ENCODE peak calls at places on chromosome 6, in seven cellular contexts. One of them, this sample, is unnamed.

GRCh38 chr6:26270121-26270861 is 94.7 kb upstream of the BTN3A2 start:
- DNase-seq in fibroblast of lung: no peak
- DNase-seq in hypothalamus: no peak
- DNase-seq in kidney glomerular epithelial cell: no peak
- DNase-seq in stimulated activated CD4-positive, alpha-beta T cell treated with anti-CD3 and anti-CD28 coated beads, Interleukin-4, amount 100 ng/mL, for 1 hour: no peak
- DNase-seq in NCI-H1417: peak
- DNase-seq in HCT116: no peak
- DNase-seq in this sample: peak

GRCh38 chr6:158589371-158589770 is 29.5 kb downstream of the TMEM181 start:
- DNase-seq in fibroblast of lung: no peak
- DNase-seq in hypothalamus: no peak
- DNase-seq in kidney glomerular epithelial cell: no peak
- DNase-seq in stimulated activated CD4-positive, alpha-beta T cell treated with anti-CD3 and anti-CD28 coated beads, Interleukin-4, amount 100 ng/mL, for 1 hour: no peak
- DNase-seq in NCI-H1417: no peak
- DNase-seq in HCT116: no peak
- DNase-seq in this sample: no peak

GRCh38 chr6:81977488-81977887 is 225.0 kb upstream of the TENT5A start:
- DNase-seq in fibroblast of lung: peak
- DNase-seq in hypothalamus: no peak
- DNase-seq in kidney glomerular epithelial cell: peak
- DNase-seq in stimulated activated CD4-positive, alpha-beta T cell treated with anti-CD3 and anti-CD28 coated beads, Interleukin-4, amount 100 ng/mL, for 1 hour: no peak
- DNase-seq in NCI-H1417: no peak
- DNase-seq in HCT116: no peak
- DNase-seq in this sample: no peak

GRCh38 chr6:108068182-108068581 is 6.4 kb downstream of the OSTM1 start:
- DNase-seq in fibroblast of lung: no peak
- DNase-seq in hypothalamus: no peak
- DNase-seq in kidney glomerular epithelial cell: no peak
- DNase-seq in stimulated activated CD4-positive, alpha-beta T cell treated with anti-CD3 and anti-CD28 coated beads, Interleukin-4, amount 100 ng/mL, for 1 hour: no peak
- DNase-seq in NCI-H1417: no peak
- DNase-seq in HCT116: no peak
- DNase-seq in this sample: no peak

GRCh38 chr6:107290491-107290890 is 168.9 kb downstream of the PDSS2 start:
- DNase-seq in fibroblast of lung: no peak
- DNase-seq in hypothalamus: no peak
- DNase-seq in kidney glomerular epithelial cell: no peak
- DNase-seq in stimulated activated CD4-positive, alpha-beta T cell treated with anti-CD3 and anti-CD28 coated beads, Interleukin-4, amount 100 ng/mL, for 1 hour: no peak
- DNase-seq in NCI-H1417: no peak
- DNase-seq in HCT116: no peak
- DNase-seq in this sample: no peak

GRCh38 chr6:146345582-146345981 is 198.1 kb upstream of the RAB32 start:
- DNase-seq in fibroblast of lung: no peak
- DNase-seq in hypothalamus: no peak
- DNase-seq in kidney glomerular epithelial cell: no peak
- DNase-seq in stimulated activated CD4-positive, alpha-beta T cell treated with anti-CD3 and anti-CD28 coated beads, Interleukin-4, amount 100 ng/mL, for 1 hour: no peak
- DNase-seq in NCI-H1417: no peak
- DNase-seq in HCT116: no peak
- DNase-seq in this sample: no peak

GRCh38 chr6:50087231-50087954 is 37.7 kb upstream of the DEFB112 start:
- DNase-seq in fibroblast of lung: peak
- DNase-seq in hypothalamus: no peak
- DNase-seq in kidney glomerular epithelial cell: no peak
- DNase-seq in stimulated activated CD4-positive, alpha-beta T cell treated with anti-CD3 and anti-CD28 coated beads, Interleukin-4, amount 100 ng/mL, for 1 hour: no peak
- DNase-seq in NCI-H1417: no peak
- DNase-seq in HCT116: no peak
- DNase-seq in this sample: no peak

GRCh38 chr6:146277142-146277541 is 248.3 kb downstream of the GRM1 start:
- DNase-seq in fibroblast of lung: no peak
- DNase-seq in hypothalamus: no peak
- DNase-seq in kidney glomerular epithelial cell: no peak
- DNase-seq in stimulated activated CD4-positive, alpha-beta T cell treated with anti-CD3 and anti-CD28 coated beads, Interleukin-4, amount 100 ng/mL, for 1 hour: no peak
- DNase-seq in NCI-H1417: no peak
- DNase-seq in HCT116: no peak
- DNase-seq in this sample: no peak

GRCh38 chr6:46925563-46926253 is 4.0 kb upstream of the ADGRF5 start:
- DNase-seq in fibroblast of lung: peak
- DNase-seq in hypothalamus: no peak
- DNase-seq in kidney glomerular epithelial cell: peak
- DNase-seq in stimulated activated CD4-positive, alpha-beta T cell treated with anti-CD3 and anti-CD28 coated beads, Interleukin-4, amount 100 ng/mL, for 1 hour: no peak
- DNase-seq in NCI-H1417: no peak
- DNase-seq in HCT116: no peak
- DNase-seq in this sample: no peak

GRCh38 chr6:3654898-3655297 is 96.6 kb downstream of the PXDC1 start:
- DNase-seq in fibroblast of lung: no peak
- DNase-seq in hypothalamus: no peak
- DNase-seq in kidney glomerular epithelial cell: no peak
- DNase-seq in stimulated activated CD4-positive, alpha-beta T cell treated with anti-CD3 and anti-CD28 coated beads, Interleukin-4, amount 100 ng/mL, for 1 hour: no peak
- DNase-seq in NCI-H1417: no peak
- DNase-seq in HCT116: no peak
- DNase-seq in this sample: peak

GRCh38 chr6:127514396-127515227 is 4.5 kb downstream of the MTCL3 start:
- DNase-seq in fibroblast of lung: peak
- DNase-seq in hypothalamus: peak
- DNase-seq in kidney glomerular epithelial cell: peak
- DNase-seq in stimulated activated CD4-positive, alpha-beta T cell treated with anti-CD3 and anti-CD28 coated beads, Interleukin-4, amount 100 ng/mL, for 1 hour: peak
- DNase-seq in NCI-H1417: peak
- DNase-seq in HCT116: no peak
- DNase-seq in this sample: no peak

GRCh38 chr6:121597654-121598053 is 162.2 kb downstream of the GJA1 start:
- DNase-seq in fibroblast of lung: peak
- DNase-seq in hypothalamus: no peak
- DNase-seq in kidney glomerular epithelial cell: peak
- DNase-seq in stimulated activated CD4-positive, alpha-beta T cell treated with anti-CD3 and anti-CD28 coated beads, Interleukin-4, amount 100 ng/mL, for 1 hour: no peak
- DNase-seq in NCI-H1417: no peak
- DNase-seq in HCT116: no peak
- DNase-seq in this sample: no peak

GRCh38 chr6:91436448-91436847 is 849.6 kb upstream of the MAP3K7 start:
- DNase-seq in fibroblast of lung: no peak
- DNase-seq in hypothalamus: no peak
- DNase-seq in kidney glomerular epithelial cell: no peak
- DNase-seq in stimulated activated CD4-positive, alpha-beta T cell treated with anti-CD3 and anti-CD28 coated beads, Interleukin-4, amount 100 ng/mL, for 1 hour: no peak
- DNase-seq in NCI-H1417: no peak
- DNase-seq in HCT116: no peak
- DNase-seq in this sample: no peak

GRCh38 chr6:2478200-2478599 is 232.8 kb upstream of the GMDS start:
- DNase-seq in fibroblast of lung: peak
- DNase-seq in hypothalamus: no peak
- DNase-seq in kidney glomerular epithelial cell: peak
- DNase-seq in stimulated activated CD4-positive, alpha-beta T cell treated with anti-CD3 and anti-CD28 coated beads, Interleukin-4, amount 100 ng/mL, for 1 hour: no peak
- DNase-seq in NCI-H1417: no peak
- DNase-seq in HCT116: no peak
- DNase-seq in this sample: no peak

GRCh38 chr6:107542170-107542569 is 52.3 kb downstream of the SOBP start:
- DNase-seq in fibroblast of lung: no peak
- DNase-seq in hypothalamus: no peak
- DNase-seq in kidney glomerular epithelial cell: no peak
- DNase-seq in stimulated activated CD4-positive, alpha-beta T cell treated with anti-CD3 and anti-CD28 coated beads, Interleukin-4, amount 100 ng/mL, for 1 hour: no peak
- DNase-seq in NCI-H1417: no peak
- DNase-seq in HCT116: no peak
- DNase-seq in this sample: no peak

GRCh38 chr6:22147469-22147815 is 149.4 kb downstream of the PRL start:
- DNase-seq in fibroblast of lung: no peak
- DNase-seq in hypothalamus: no peak
- DNase-seq in kidney glomerular epithelial cell: no peak
- DNase-seq in stimulated activated CD4-positive, alpha-beta T cell treated with anti-CD3 and anti-CD28 coated beads, Interleukin-4, amount 100 ng/mL, for 1 hour: no peak
- DNase-seq in NCI-H1417: peak
- DNase-seq in HCT116: no peak
- DNase-seq in this sample: no peak

GRCh38 chr6:33344771-33345697 is 27.5 kb upstream of the ZBTB22 start:
- DNase-seq in fibroblast of lung: peak
- DNase-seq in hypothalamus: no peak
- DNase-seq in kidney glomerular epithelial cell: peak
- DNase-seq in stimulated activated CD4-positive, alpha-beta T cell treated with anti-CD3 and anti-CD28 coated beads, Interleukin-4, amount 100 ng/mL, for 1 hour: peak
- DNase-seq in NCI-H1417: peak
- DNase-seq in HCT116: peak
- DNase-seq in this sample: peak

GRCh38 chr6:157552956-157553485 is 172.0 kb downstream of the ZDHHC14 start:
- DNase-seq in fibroblast of lung: no peak
- DNase-seq in hypothalamus: no peak
- DNase-seq in kidney glomerular epithelial cell: no peak
- DNase-seq in stimulated activated CD4-positive, alpha-beta T cell treated with anti-CD3 and anti-CD28 coated beads, Interleukin-4, amount 100 ng/mL, for 1 hour: no peak
- DNase-seq in NCI-H1417: no peak
- DNase-seq in HCT116: no peak
- DNase-seq in this sample: no peak